ENCODE peak calls at places on chromosome 6, in four cellular contexts. U, O, G and E are unnamed samples.
A peak's percentile ranks its signal among the peaks of the same experiment; 100 is the strongest.

GRCh38 chr6:100455230-100456124 is 9.2 kb downstream of the SIM1 start:
- DNase-seq in U (no peak), G (no peak), O (no peak), E (no peak)

GRCh38 chr6:36755435-36756348 is 58.1 kb downstream of the RAB44 start:
- DNase-seq in U (no peak), G (no peak), O (no peak), E (no peak)

GRCh38 chr6:111997078-111997862 is 56.6 kb upstream of the CCN6 start:
- DNase-seq in G (peak; percentile 54), O (peak; percentile 86), U (peak; percentile 85), E (peak; percentile 15)

GRCh38 chr6:112116215-112116614 is 28.8 kb downstream of the FAM229B start:
- DNase-seq in G (no peak), O (no peak), U (no peak), E (no peak)

GRCh38 chr6:26660096-26660425 is 515 bp upstream of the ZNF322 start:
- DNase-seq in O (no peak), G (no peak), U (no peak), E (no peak)

GRCh38 chr6:14265049-14266021 is 147.8 kb downstream of the CD83 start:
- DNase-seq in U (no peak), O (no peak), G (no peak), E (no peak)

GRCh38 chr6:64580346-64580745 is 944.7 kb downstream of the PHF3 start:
- DNase-seq in U (no peak), G (no peak), O (no peak), E (no peak)

GRCh38 chr6:17098538-17098937 is 3.3 kb upstream of the STMND1 start:
- DNase-seq in O (no peak), U (no peak), G (no peak), E (no peak)

GRCh38 chr6:29809249-29809648 is 18.4 kb upstream of the HLA-G start:
- DNase-seq in U (no peak), G (no peak), O (no peak), E (no peak)

GRCh38 chr6:124977067-124977908 is 15.1 kb downstream of the RNF217 start:
- DNase-seq in O (no peak), U (no peak), G (no peak), E (no peak)

GRCh38 chr6:56682580-56682979 is 39.9 kb upstream of the DST start:
- DNase-seq in U (no peak), O (no peak), G (no peak), E (no peak)
- H3K27ac ChIP-seq in U (peak overlapping the region; percentile 67), O (no peak overlapping the region), G (no peak overlapping the region), E (no peak overlapping the region)

GRCh38 chr6:107589934-107590333 is 100.0 kb downstream of the SOBP start:
- DNase-seq in U (no peak), G (no peak), O (no peak), E (no peak)
- H3K27ac ChIP-seq in U (no peak overlapping the region), G (no peak overlapping the region), O (no peak overlapping the region), E (no peak overlapping the region)

GRCh38 chr6:6678185-6678671 is 89.7 kb downstream of the LY86 start:
- DNase-seq in G (no peak), U (no peak), O (no peak), E (no peak)

GRCh38 chr6:6680524-6680923 is 92.0 kb downstream of the LY86 start:
- DNase-seq in O (no peak), G (no peak), U (no peak), E (no peak)

GRCh38 chr6:6676910-6677441 is 88.5 kb downstream of the LY86 start:
- DNase-seq in U (peak; percentile 83), G (peak; percentile 4), O (peak; percentile 77), E (no peak)

GRCh38 chr6:6679633-6680032 is 91.1 kb downstream of the LY86 start:
- DNase-seq in U (no peak), O (no peak), G (no peak), E (no peak)

DNA sequence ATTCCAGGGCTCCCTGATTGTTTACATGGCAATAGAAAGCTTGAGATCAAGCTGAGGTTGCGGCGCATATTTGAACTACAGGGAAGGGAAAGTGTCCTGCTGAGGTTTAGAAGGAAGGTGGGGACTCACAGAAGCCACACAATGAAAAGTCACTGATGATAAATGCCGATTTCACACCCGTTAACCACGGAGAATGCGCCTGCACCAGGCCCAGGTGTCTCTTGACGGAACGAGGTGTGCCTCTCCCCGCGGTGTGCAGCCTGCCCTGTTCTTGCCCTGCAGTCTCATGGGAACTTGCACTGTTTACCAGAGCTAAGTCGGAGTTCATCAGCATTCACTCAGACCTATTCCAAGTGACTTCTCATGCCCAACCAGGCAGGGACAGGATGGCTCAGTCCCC is 90.3 kb downstream of the LY86 start:
- DNase-seq in U (no peak), G (no peak), O (no peak), E (no peak)
- H3K27ac ChIP-seq in U (no peak overlapping the region), G (no peak overlapping the region), O (no peak overlapping the region), E (peak overlapping the region; percentile 68)

GRCh38 chr6:11785953-11786579 is 7.5 kb upstream of the ADTRP start:
- DNase-seq in G (no peak), U (no peak), O (no peak), E (no peak)

GRCh38 chr6:11793277-11793676 is 14.7 kb upstream of the ADTRP start:
- DNase-seq in G (no peak), U (no peak), O (no peak), E (no peak)

GRCh38 chr6:11788043-11788442 is 9.4 kb upstream of the ADTRP start:
- DNase-seq in G (no peak), O (no peak), U (no peak), E (no peak)

GRCh38 chr6:11791354-11792107 is 12.9 kb upstream of the ADTRP start:
- DNase-seq in G (no peak), U (no peak), O (no peak), E (no peak)

DNA sequence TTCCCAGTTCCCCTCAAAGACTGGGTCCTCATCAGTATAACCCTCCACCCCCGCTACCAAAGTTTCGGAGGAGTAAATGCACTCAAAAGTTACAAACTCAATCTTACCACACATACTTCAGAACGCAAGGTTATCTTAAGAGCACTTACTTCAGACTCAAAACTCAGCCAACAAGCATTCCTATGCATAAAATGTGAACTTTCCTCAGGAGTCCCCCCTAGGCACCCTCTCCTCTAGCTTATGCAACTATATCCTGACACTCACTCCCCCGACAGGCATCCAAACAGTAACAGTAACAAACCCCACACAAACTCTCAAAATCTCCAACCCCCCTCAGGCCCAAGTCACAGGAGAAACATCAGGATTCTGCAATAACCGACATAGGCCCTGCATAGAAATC is 11.2 kb upstream of the ADTRP start:
- DNase-seq in O (no peak), U (no peak), G (no peak), E (no peak)
- H3K27ac ChIP-seq in O (no peak overlapping the region), U (no peak overlapping the region), G (no peak overlapping the region), E (no peak overlapping the region)

DNA sequence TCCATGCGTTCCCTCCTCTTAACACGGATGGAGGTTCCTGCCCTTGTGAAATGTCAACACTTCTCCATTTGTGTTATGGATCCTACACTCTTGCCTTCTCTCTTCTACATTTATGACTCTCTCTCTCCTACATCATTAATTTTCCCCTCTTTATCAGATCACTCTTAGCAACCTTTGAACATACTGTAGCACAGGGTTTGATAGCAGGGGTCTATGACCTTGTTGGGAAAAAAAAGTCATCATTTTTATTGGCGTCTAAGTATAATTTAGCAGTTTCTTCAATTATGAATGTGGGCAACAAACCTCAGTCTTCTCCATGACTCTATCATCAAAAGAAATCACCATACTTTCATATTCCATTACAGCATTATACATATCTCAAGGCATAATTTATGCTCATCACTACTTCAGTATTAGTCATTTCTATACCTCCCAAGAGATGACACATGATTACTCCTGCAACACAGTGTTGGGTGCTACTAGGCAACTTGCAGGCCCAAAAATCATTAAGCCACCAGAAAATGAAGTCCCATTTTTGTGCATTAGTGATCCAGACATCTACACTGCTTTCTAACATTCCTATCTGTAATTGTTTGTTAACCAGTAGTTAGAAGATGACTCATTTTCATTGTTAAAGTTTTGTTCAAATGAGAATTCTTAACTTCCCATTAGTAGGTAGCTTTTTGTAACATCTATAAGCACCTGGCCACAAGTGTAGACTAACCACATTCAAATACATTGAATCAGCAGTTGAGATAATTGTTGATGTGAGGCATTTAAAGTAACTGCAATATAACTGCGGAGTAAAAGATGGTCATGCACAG is 9.5 kb downstream of the CYP39A1 start:
- DNase-seq in G (no peak), U (no peak), O (no peak), E (no peak)
- H3K27ac ChIP-seq in G (no peak overlapping the region), U (no peak overlapping the region), O (no peak overlapping the region), E (no peak overlapping the region)

DNA sequence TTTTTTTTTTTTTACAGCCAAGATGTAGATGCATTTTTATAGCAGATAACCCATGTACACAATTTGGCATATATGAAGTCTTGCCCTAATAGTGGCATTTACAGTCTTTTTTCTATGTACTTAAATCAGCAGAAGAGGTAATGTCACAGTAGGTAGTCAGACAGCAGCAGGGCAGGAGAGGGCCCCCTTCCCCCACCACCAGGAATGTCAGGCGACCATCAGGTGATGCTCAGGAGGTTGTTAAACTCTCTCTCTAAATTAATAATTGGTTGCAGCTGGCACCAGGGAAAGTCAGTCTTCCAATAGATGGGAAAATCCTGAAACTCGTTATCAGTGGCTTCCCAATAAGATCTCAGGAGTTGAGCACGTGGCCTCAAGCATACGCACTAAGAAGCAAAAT is 188.0 kb upstream of the ADGRB3 start:
- DNase-seq in G (no peak), O (no peak), U (no peak), E (no peak)
- H3K27ac ChIP-seq in G (no peak overlapping the region), O (no peak overlapping the region), U (no peak overlapping the region), E (no peak overlapping the region)

GRCh38 chr6:79755967-79756366 is 124.8 kb downstream of the SH3BGRL2 start:
- DNase-seq in G (no peak), U (no peak), O (no peak), E (no peak)
- H3K27ac ChIP-seq in G (no peak overlapping the region), U (no peak overlapping the region), O (no peak overlapping the region), E (no peak overlapping the region)

DNA sequence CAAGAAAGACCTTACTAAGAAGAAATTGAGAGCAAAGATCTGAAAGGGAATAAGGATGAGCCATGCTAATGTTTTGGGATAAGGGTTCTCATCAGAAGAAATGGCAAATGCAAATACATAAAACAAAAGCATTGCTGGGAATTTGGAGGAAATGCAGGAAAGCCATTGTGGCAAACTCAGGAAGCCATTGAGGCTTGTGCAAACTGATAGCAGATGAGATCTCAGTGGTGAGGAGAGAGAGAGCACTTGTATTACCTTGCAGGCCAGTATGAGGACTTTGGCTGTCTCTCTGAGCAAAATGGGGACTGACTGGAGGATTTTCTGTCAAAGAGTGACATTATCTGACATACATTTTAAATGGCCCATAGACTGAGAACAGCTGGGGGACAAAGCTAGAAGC is 103.0 kb downstream of the ADGRB3 start:
- DNase-seq in U (no peak), O (no peak), G (no peak), E (no peak)
- H3K27ac ChIP-seq in U (no peak overlapping the region), O (no peak overlapping the region), G (no peak overlapping the region), E (no peak overlapping the region)